ENCODE peak calls at places on chromosomes 5 and 9, in eight cellular contexts. L is K562, Y is HepG2, N is endothelial cell of umbilical vein, C is SK-N-SH, M is GM12878, I is H1, V is HCT116. W is an unnamed sample.

GRCh38 chr9:121781701-121782464 is 130.4 kb downstream of the DAB2IP start:
- DNase-seq in V (no peak), I (no peak), Y (no peak), M (no peak), C (no peak), N (no peak), L (no peak), W (no peak)

GRCh38 chr5:32461441-32462120 is 17.0 kb upstream of the ZFR start:
- DNase-seq in N (no peak), L (no peak), M (no peak), V (no peak), I (no peak), C (no peak), Y (no peak), W (no peak)

GRCh38 chr5:143673676-143674468 is 138.1 kb upstream of the HMHB1 start:
- DNase-seq in M (no peak), Y (peak), V (no peak), N (no peak), I (no peak), L (no peak), C (no peak), W (no peak)

GRCh38 chr9:75238311-75238976 is 150.1 kb downstream of the OSTF1 start:
- DNase-seq in Y (peak), L (peak), N (peak), V (peak), C (peak), M (peak), I (peak), W (peak)

GRCh38 chr9:79008916-79009315 is 562.8 kb upstream of the TLE4 start:
- DNase-seq in C (no peak), Y (no peak), I (no peak), V (no peak), L (no peak), N (no peak), M (no peak), W (no peak)

GRCh38 chr5:140042551-140043507 is at the start of gene NRG2:
- DNase-seq in L (peak), C (peak), I (peak), Y (peak), V (peak), M (no peak), N (peak), W (no peak)

GRCh38 chr5:98461485-98461884 is 312.0 kb upstream of the RGMB start:
- DNase-seq in M (no peak), I (no peak), L (no peak), C (no peak), Y (no peak), N (no peak), V (no peak), W (no peak)

GRCh38 chr5:178454821-178455479 is 135.2 kb downstream of the COL23A1 start:
- DNase-seq in L (no peak), I (no peak), Y (no peak), M (no peak), C (no peak), N (no peak), V (no peak), W (no peak)

GRCh38 chr5:96344678-96345612 is 88.1 kb downstream of the PCSK1 start:
- DNase-seq in M (peak), L (peak), Y (peak), N (peak), V (peak), I (no peak), C (peak), W (peak)

GRCh38 chr5:37850128-37850865 is 10.5 kb upstream of the GDNF start:
- DNase-seq in V (no peak), M (no peak), I (no peak), L (no peak), Y (no peak), N (no peak), C (no peak), W (no peak)

GRCh38 chr9:99809586-99810357 is 11.9 kb upstream of the NR4A3 start:
- DNase-seq in Y (no peak), M (no peak), L (no peak), N (no peak), C (no peak), I (no peak), V (no peak), W (no peak)

GRCh38 chr9:136820947-136821332 is 13.2 kb downstream of the RABL6 start:
- DNase-seq in M (no peak), L (no peak), C (no peak), I (no peak), Y (no peak), V (no peak), N (peak), W (no peak)

GRCh38 chr5:42772265-42772993 is 15.8 kb downstream of the CCDC152 start:
- DNase-seq in Y (no peak), M (no peak), C (no peak), V (no peak), L (no peak), I (no peak), N (no peak), W (peak)

GRCh38 chr5:132704875-132705274 is 31.1 kb downstream of the IL4 start:
- DNase-seq in Y (no peak), L (no peak), I (no peak), M (no peak), C (no peak), N (peak), V (no peak), W (no peak)

GRCh38 chr5:8682381-8682780 is 813.4 kb downstream of the MTRR start:
- DNase-seq in L (no peak), C (no peak), M (no peak), I (no peak), Y (no peak), N (no peak), V (no peak), W (no peak)

GRCh38 chr5:75037106-75037505 is 15.3 kb downstream of the GCNT4 start:
- DNase-seq in I (no peak), L (no peak), V (peak), Y (peak), C (no peak), N (peak), M (no peak), W (no peak)

GRCh38 chr9:70362952-70363351 is 51.5 kb downstream of the KLF9 start:
- DNase-seq in Y (no peak), V (no peak), C (no peak), L (no peak), M (no peak), I (no peak), N (no peak), W (no peak)

GRCh38 chr5:6732634-6733410 is 19.6 kb downstream of the TENT4A start:
- DNase-seq in M (no peak), L (no peak), Y (no peak), I (no peak), N (peak), V (no peak), C (peak), W (no peak)

GRCh38 chr5:7837401-7837800 is 13.5 kb downstream of the CFAP90 start:
- DNase-seq in L (no peak), I (no peak), Y (no peak), V (no peak), C (no peak), N (no peak), M (no peak), W (no peak)

GRCh38 chr9:131695366-131696162 is 44.3 kb downstream of the RAPGEF1 start:
- DNase-seq in L (no peak), Y (no peak), N (no peak), I (no peak), V (no peak), M (no peak), C (no peak), W (no peak)

GRCh38 chr5:68406344-68406743 is 190.8 kb downstream of the PIK3R1 start:
- DNase-seq in Y (no peak), L (peak), V (no peak), I (no peak), N (no peak), M (no peak), C (no peak), W (no peak)

GRCh38 chr5:116531635-116532034 is 43.0 kb downstream of the SEMA6A start:
- DNase-seq in V (no peak), Y (peak), L (no peak), M (no peak), N (no peak), I (no peak), C (no peak), W (no peak)

GRCh38 chr5:25862276-25862675 is 1176.1 kb downstream of the CDH9 start:
- DNase-seq in Y (no peak), C (no peak), M (no peak), I (no peak), N (no peak), L (no peak), V (no peak), W (no peak)

GRCh38 chr9:97990259-97990658 is 7.1 kb downstream of the ANP32B start:
- DNase-seq in V (no peak), Y (no peak), I (no peak), N (peak), M (no peak), L (no peak), C (peak), W (no peak)

GRCh38 chr9:135821733-135822382 is 85.5 kb downstream of the CAMSAP1 start:
- DNase-seq in Y (no peak), V (no peak), N (no peak), C (no peak), I (no peak), M (no peak), L (no peak), W (no peak)

GRCh38 chr5:15510816-15511215 is 10.8 kb downstream of the FBXL7 start:
- DNase-seq in V (no peak), I (no peak), L (no peak), N (peak), Y (no peak), C (no peak), M (no peak), W (no peak)

GRCh38 chr9:15271403-15271802 is 35.6 kb downstream of the TTC39B start:
- DNase-seq in N (no peak), I (no peak), L (no peak), V (no peak), M (no peak), C (no peak), Y (no peak), W (no peak)

GRCh38 chr5:20353481-20353880 is 365.5 kb upstream of the CDH18 start:
- DNase-seq in C (no peak), L (no peak), I (no peak), M (no peak), Y (no peak), V (no peak), N (no peak), W (no peak)

GRCh38 chr9:130053504-130054427 is at the start of gene GPR107:
- DNase-seq in C (peak), Y (peak), L (peak), M (no peak), I (no peak), V (peak), N (peak), W (no peak)

GRCh38 chr5:1127991-1128785 is 16.3 kb upstream of the SLC12A7 start:
- DNase-seq in I (no peak), N (no peak), V (no peak), C (no peak), M (no peak), Y (no peak), L (no peak), W (no peak)

GRCh38 chr5:31442253-31442820 is 89.6 kb downstream of the DROSHA start:
- DNase-seq in M (no peak), Y (no peak), C (no peak), I (no peak), V (no peak), N (peak), L (no peak), W (no peak)

GRCh38 chr5:142810891-142811290 is 40.7 kb downstream of the ARHGAP26 start:
- DNase-seq in C (no peak), V (no peak), Y (no peak), N (no peak), I (no peak), M (no peak), L (no peak), W (no peak)

GRCh38 chr9:131942076-131942720 is 137.5 kb downstream of the MED27 start:
- DNase-seq in M (no peak), I (no peak), Y (no peak), C (no peak), V (no peak), L (no peak), N (no peak), W (no peak)

GRCh38 chr5:16626696-16627264 is 10.0 kb upstream of the RETREG1 start:
- DNase-seq in L (no peak), M (peak), N (no peak), V (no peak), Y (no peak), I (no peak), C (no peak), W (no peak)

GRCh38 chr5:124986667-124987066 is 240.2 kb upstream of the ZNF608 start:
- DNase-seq in I (no peak), C (no peak), L (no peak), M (no peak), N (no peak), Y (no peak), V (no peak), W (no peak)

DNA sequence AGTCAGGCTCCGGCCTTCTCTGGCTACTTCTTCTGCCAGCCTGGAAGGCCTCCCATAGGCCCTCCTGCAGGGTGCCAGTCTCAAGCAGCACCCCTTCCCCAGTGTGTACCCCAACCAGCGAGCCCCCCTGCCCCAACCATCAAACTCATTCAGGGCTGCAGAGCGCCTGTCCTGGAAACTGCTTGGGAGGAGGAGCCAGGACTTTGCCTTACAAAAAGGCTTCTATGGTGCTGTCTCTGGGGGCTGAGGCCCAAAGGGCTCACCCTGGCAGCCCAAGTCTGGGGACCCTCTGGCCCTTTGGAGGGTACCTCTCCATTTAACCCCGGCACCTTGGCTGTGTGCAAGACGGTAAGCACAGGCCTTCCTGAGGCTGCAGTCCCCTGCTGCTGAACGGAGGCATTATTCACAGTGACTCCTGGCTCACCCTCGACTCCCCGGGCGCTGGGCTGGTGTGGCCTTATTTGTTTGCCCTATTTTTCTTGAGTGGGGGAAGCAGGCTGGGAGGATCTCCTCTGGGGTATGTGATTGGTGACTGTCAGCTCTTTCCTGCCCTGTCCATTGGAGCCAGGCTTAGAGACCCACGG is 5.7 kb downstream of the LMX1B start:
- DNase-seq in N (no peak), M (no peak), L (no peak), C (no peak), V (no peak), Y (no peak), I (no peak), W (no peak)
- H3K9ac ChIP-seq in N (no peak), M (no peak), L (no peak), C (no peak), V (no peak), Y (no peak), I (no peak), W (no peak)

DNA sequence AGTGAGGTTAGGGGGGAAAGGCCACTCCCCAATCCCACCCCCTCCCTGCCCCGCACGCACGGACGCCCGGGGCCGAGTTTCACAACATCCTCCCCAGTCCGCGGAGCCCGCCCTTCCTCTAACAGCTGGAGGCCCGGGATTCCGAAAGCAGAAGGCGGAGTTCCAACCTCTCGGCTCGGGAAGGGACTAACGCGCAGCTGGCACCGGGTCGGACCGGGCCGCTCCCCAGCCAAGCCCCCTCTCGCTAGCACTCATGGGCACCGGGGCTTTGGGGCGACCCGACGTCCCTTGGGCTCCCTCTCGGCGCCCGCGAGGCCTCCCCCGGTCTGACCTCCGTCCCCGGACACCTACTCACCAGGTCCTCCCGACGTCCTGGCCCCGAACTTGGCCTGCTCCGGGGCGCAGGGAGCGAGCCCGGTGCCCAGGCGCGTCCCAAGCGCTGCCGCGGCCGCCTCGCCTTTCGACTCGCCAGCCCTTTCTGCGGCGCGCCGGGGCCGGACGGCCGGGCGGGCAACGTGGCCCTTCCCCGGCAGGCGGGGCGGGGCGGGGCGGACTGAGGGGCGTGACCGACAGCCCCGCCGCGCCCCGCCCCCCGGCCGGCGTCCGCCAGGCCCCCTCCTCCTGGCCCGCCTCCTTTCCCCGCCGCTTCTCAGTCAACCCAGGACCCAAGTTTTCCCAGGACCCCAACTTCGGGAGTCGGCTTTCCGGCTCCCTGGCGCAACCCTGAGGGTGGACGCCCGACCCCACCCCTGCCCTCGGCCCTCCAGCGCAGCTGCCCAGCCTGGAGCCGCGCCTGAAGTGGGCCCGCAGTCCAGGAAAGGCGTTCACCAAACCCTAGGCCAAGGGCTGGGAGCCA is at the start of gene MGAT1:
- DNase-seq in N (peak), I (no peak), Y (peak), L (peak), V (no peak), M (no peak), C (peak), W (no peak)
- TF ChIP-seq POLR2AphosphoS5 in N (peak), I (peak), Y (peak), L (peak), V (peak), M (peak), C (peak), W (peak)

GRCh38 chr9:133957328-133957727 is 34.8 kb downstream of the VAV2 start:
- DNase-seq in L (no peak), V (no peak), C (no peak), M (no peak), Y (no peak), N (no peak), I (no peak), W (no peak)
- H3K9ac ChIP-seq in L (no peak), V (no peak), C (no peak), M (peak), Y (no peak), N (no peak), I (no peak), W (no peak)

GRCh38 chr5:165956854-165957253 is 2334.6 kb upstream of the WWC1 start:
- DNase-seq in M (no peak), I (no peak), N (no peak), V (no peak), C (no peak), Y (no peak), L (no peak), W (no peak)
- TF ChIP-seq POLR2AphosphoS5 in M (no peak), I (no peak), N (no peak), V (no peak), C (no peak), Y (no peak), L (no peak), W (no peak)

GRCh38 chr5:94793816-94794198 is 175.3 kb downstream of the SLF1 start:
- DNase-seq in V (no peak), Y (no peak), M (no peak), C (no peak), N (no peak), L (no peak), I (no peak), W (no peak)
- H3K9ac ChIP-seq in V (no peak), Y (no peak), M (peak), C (peak), N (no peak), L (no peak), I (no peak), W (no peak)